ENCODE peak calls at places on chromosomes 2 and 18, in six cellular contexts. O is AG09319, N is Caco-2, C is transverse colon, A is fibroblast of lung, D is SK-N-SH. J is an unnamed sample.

GRCh38 chr2:20425371-20425881 is 21.4 kb upstream of the RHOB start:
- DNase-seq in O (no peak), N (no peak), C (peak), A (peak), D (peak), J (peak)

GRCh38 chr2:187586091-187586632 is 31.9 kb upstream of the TFPI start:
- DNase-seq in O (no peak), N (no peak), C (no peak), A (peak), D (no peak), J (no peak)

GRCh38 chr2:19371996-19372582 is 13.7 kb upstream of the OSR1 start:
- DNase-seq in O (no peak), N (no peak), C (no peak), A (peak), D (no peak), J (no peak)

GRCh38 chr18:13890962-13891361 is 24.4 kb downstream of the MC2R start:
- DNase-seq in O (no peak), N (no peak), C (no peak), A (no peak), D (no peak), J (no peak)

GRCh38 chr2:25664531-25665307 is 8.7 kb downstream of the DTNB start:
- DNase-seq in O (peak), N (peak), C (peak), A (peak), D (peak), J (peak)

GRCh38 chr2:119389615-119390306 is 23.0 kb downstream of the DBI start:
- DNase-seq in O (peak), N (no peak), C (peak), A (peak), D (no peak), J (no peak)

GRCh38 chr2:239153806-239154591 is 246.8 kb downstream of the HDAC4 start:
- DNase-seq in O (no peak), N (no peak), C (no peak), A (no peak), D (no peak), J (no peak)

GRCh38 chr2:225038076-225038571 is 4.1 kb downstream of the DOCK10 start:
- DNase-seq in O (no peak), N (no peak), C (no peak), A (no peak), D (no peak), J (no peak)

GRCh38 chr2:111231532-111232252 is 111.0 kb downstream of the BCL2L11 start:
- DNase-seq in O (no peak), N (no peak), C (no peak), A (no peak), D (no peak), J (no peak)

GRCh38 chr18:9944805-9945204 is 31.0 kb downstream of the VAPA start:
- DNase-seq in O (no peak), N (no peak), C (no peak), A (no peak), D (no peak), J (no peak)

GRCh38 chr2:206260427-206261012 is 13.9 kb upstream of the ZDBF2 start:
- DNase-seq in O (no peak), N (no peak), C (no peak), A (peak), D (peak), J (no peak)

GRCh38 chr2:128746356-128746755 is 427.7 kb upstream of the HS6ST1 start:
- DNase-seq in O (no peak), N (no peak), C (no peak), A (peak), D (no peak), J (no peak)

GRCh38 chr2:108449410-108450200 is 599 bp downstream of the GCC2 start:
- DNase-seq in O (no peak), N (no peak), C (peak), A (peak), D (peak), J (peak)

GRCh38 chr2:241976296-241976695 is 106.8 kb downstream of the RTP5 start:
- DNase-seq in O (no peak), N (no peak), C (no peak), A (no peak), D (no peak), J (no peak)

GRCh38 chr2:118119158-118119715 is 31.0 kb downstream of the INSIG2 start:
- DNase-seq in O (no peak), N (no peak), C (no peak), A (no peak), D (no peak), J (no peak)

GRCh38 chr2:161710131-161710915 is 86.1 kb downstream of the SLC4A10 start:
- DNase-seq in O (no peak), N (no peak), C (no peak), A (peak), D (no peak), J (no peak)

GRCh38 chr18:55038162-55038561 is 78.9 kb upstream of the CCDC68 start:
- DNase-seq in O (no peak), N (no peak), C (no peak), A (peak), D (no peak), J (no peak)

GRCh38 chr18:40851014-40851429 is 1104.0 kb upstream of the PIK3C3 start:
- DNase-seq in O (no peak), N (no peak), C (no peak), A (peak), D (no peak), J (no peak)

GRCh38 chr2:30113617-30114293 is 33.1 kb upstream of the YPEL5 start:
- DNase-seq in O (peak), N (no peak), C (no peak), A (peak), D (peak), J (no peak)

GRCh38 chr2:121095257-121096080 is 189.5 kb downstream of the TFCP2L1 start:
- DNase-seq in O (peak), N (peak), C (peak), A (peak), D (peak), J (peak)

GRCh38 chr2:29013046-29013780 is 32.1 kb downstream of the TOGARAM2 start:
- DNase-seq in O (no peak), N (no peak), C (no peak), A (peak), D (no peak), J (no peak)
- TF ChIP-seq CTCF in O (no peak), N (no peak), C (no peak), A (peak), D (no peak), J (no peak)

GRCh38 chr2:10267551-10268465 is 34.9 kb upstream of the HPCAL1 start:
- DNase-seq in O (no peak), N (peak), C (peak), A (no peak), D (no peak), J (no peak)
- TF ChIP-seq CTCF in O (no peak), N (no peak), C (no peak), A (no peak), D (no peak), J (no peak)

DNA sequence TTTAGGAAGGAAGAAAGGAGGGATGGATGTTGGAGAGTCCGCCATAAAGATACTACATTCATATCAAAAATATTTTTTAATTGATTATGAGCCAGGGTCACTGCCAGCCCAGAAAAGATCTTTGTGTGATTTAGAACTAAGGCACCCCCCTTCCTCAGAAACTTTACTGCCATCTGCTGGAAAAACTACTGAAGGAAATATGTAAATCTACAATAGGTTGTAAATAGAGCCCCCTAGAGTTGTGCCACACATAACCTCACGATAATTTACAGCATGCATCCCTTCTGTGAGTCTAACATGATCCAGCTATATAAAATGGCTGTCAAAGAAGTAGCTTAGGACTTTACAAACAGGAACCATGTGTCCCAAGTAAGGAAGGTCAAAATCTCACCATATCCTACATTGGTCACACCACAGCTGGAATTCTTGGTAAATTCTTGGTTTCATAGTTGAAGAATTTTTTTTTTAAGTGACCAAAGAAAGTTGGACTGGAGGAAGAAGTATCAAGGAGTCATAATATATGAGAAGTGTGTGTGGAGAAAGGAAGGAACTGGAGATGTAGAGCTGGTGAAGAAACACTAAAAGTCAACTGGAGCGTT is 152.5 kb downstream of the CYP26B1 start:
- DNase-seq in O (peak), N (no peak), C (no peak), A (peak), D (peak), J (no peak)
- TF ChIP-seq CTCF in O (peak), N (peak), C (peak), A (peak), D (peak), J (no peak)

GRCh38 chr2:145006957-145007672 is 487.2 kb upstream of the ZEB2 start:
- DNase-seq in O (peak), N (no peak), C (no peak), A (peak), D (no peak), J (no peak)
- TF ChIP-seq CTCF in O (no peak), N (no peak), C (no peak), A (no peak), D (peak), J (no peak)

GRCh38 chr2:98297817-98298684 is 48.2 kb upstream of the CNGA3 start:
- DNase-seq in O (no peak), N (no peak), C (no peak), A (no peak), D (no peak), J (no peak)
- TF ChIP-seq CTCF in O (no peak), N (no peak), C (no peak), A (no peak), D (peak), J (no peak)

DNA sequence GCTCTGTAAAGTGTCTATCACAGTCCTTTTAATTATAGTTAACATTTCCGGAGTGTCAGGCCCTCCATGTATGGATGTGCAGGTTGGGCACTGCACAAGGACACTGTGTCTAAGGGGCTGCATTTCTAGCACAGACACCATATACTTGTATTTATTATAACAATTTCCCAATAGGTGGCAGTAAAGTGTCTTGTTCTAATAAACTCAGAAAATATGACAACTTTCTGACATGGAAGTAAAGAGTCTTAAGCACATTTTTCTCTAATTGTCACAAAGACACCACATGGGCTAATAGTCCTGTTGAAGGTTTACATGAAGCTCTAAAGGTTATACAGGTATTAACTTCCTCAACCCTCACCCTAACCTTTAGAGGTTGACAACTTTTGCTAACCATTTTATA is 156.6 kb downstream of the DYSF start:
- DNase-seq in O (peak), N (no peak), C (no peak), A (peak), D (peak), J (no peak)
- TF ChIP-seq CTCF in O (peak), N (no peak), C (peak), A (peak), D (peak), J (peak)

DNA sequence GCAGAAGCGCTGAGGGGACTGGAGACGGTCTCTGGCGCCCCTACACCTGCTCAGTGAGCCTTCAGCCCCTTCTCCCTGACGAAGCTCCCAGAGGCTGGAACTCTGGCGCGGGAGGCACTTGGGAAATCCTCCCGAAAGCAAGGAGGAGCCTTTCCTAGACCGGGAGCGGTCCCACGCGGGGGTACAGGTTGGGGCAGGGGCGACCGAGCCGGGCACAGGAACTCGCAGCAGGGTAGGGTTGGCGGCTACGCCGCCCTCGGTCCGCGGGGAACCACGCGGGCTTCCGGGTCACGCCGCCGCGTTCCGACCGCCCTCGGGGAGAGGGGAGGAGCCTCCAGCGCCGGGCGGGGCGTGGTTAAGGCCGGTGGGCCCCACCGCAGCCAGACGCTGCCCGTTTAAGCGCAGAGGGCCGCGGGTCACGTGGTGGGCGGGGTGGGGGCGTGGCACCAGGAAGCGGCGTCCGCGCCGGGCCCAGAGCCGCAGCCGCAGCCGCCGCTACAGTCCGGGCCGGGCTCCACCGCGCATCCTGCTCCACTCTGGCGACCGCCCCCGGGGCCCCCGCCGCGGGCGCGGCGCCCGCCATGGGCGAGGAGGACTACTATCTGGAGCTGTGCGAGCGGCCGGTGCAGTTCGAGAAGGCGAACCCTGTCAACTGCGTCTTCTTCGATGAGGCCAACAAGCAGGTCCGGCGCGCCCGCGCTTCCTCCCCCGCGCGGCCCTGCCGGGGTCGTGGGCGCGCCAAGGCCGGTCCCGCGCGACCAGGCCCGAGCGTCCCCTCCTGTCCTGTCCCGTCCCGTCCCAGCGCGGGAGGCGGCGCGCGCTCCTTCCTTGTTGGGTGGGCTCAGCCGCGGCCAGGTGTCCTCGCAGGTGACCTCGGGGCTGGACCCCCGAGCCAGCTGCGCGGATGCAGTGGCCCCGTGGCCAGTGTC is at the start of gene RMC1:
- DNase-seq in O (peak), N (peak), C (peak), A (peak), D (peak), J (peak)
- TF ChIP-seq CTCF in O (no peak), N (no peak), C (no peak), A (no peak), D (peak), J (peak)